ENCODE peak calls at places on chromosomes 1 and 21, in four cellular contexts. T, Z, A and J are unnamed samples.

GRCh38 chr21:44423312-44423821 is 31.9 kb upstream of the LRRC3 start:
- DNase-seq in T (no peak), Z (no peak), A (no peak), J (no peak)

GRCh38 chr1:200243042-200243437 is 166.8 kb downstream of the ZNF281 start:
- DNase-seq in T (peak), Z (no peak), A (peak), J (no peak)

GRCh38 chr1:156767879-156768608 is 709 bp downstream of the PRCC start:
- DNase-seq in T (no peak), Z (no peak), A (peak), J (no peak)

GRCh38 chr1:242004751-242005495 is 6.0 kb upstream of the MAP1LC3C start:
- DNase-seq in T (no peak), Z (no peak), A (peak), J (no peak)

GRCh38 chr1:201019321-201019977 is 4.1 kb downstream of the KIF21B start:
- DNase-seq in T (peak), Z (no peak), A (peak), J (no peak)

GRCh38 chr1:7229696-7230095 is 444.4 kb downstream of the CAMTA1 start:
- DNase-seq in T (peak), Z (no peak), A (peak), J (no peak)

GRCh38 chr1:20153000-20153418 is 13.9 kb downstream of the PLA2G2F start:
- DNase-seq in T (peak), Z (no peak), A (no peak), J (peak)

GRCh38 chr1:36321119-36321951 is 2.1 kb downstream of the EVA1B start:
- DNase-seq in T (peak), Z (peak), A (peak), J (peak)

GRCh38 chr1:2081326-2081885 is 31.2 kb downstream of the PRKCZ start:
- DNase-seq in T (no peak), Z (no peak), A (no peak), J (no peak)

GRCh38 chr1:19646366-19646765 is 2.3 kb downstream of the NBL1 start:
- DNase-seq in T (no peak), Z (no peak), A (no peak), J (no peak)

GRCh38 chr1:240435996-240436566 is 175.9 kb downstream of the GREM2 start:
- DNase-seq in T (no peak), Z (no peak), A (no peak), J (no peak)

GRCh38 chr1:27935721-27936120 is 921 bp downstream of the SMPDL3B start:
- DNase-seq in T (no peak), Z (no peak), A (no peak), J (no peak)

GRCh38 chr1:2583871-2584341 is 2.7 kb upstream of the PRXL2B start:
- DNase-seq in T (peak), Z (no peak), A (no peak), J (no peak)

GRCh38 chr1:143660354-143660941 is 311.3 kb downstream of the FAM72C start:
- DNase-seq in T (no peak), Z (no peak), A (no peak), J (no peak)
- TF ChIP-seq CTCF in T (no peak), Z (no peak), A (no peak), J (no peak)

DNA sequence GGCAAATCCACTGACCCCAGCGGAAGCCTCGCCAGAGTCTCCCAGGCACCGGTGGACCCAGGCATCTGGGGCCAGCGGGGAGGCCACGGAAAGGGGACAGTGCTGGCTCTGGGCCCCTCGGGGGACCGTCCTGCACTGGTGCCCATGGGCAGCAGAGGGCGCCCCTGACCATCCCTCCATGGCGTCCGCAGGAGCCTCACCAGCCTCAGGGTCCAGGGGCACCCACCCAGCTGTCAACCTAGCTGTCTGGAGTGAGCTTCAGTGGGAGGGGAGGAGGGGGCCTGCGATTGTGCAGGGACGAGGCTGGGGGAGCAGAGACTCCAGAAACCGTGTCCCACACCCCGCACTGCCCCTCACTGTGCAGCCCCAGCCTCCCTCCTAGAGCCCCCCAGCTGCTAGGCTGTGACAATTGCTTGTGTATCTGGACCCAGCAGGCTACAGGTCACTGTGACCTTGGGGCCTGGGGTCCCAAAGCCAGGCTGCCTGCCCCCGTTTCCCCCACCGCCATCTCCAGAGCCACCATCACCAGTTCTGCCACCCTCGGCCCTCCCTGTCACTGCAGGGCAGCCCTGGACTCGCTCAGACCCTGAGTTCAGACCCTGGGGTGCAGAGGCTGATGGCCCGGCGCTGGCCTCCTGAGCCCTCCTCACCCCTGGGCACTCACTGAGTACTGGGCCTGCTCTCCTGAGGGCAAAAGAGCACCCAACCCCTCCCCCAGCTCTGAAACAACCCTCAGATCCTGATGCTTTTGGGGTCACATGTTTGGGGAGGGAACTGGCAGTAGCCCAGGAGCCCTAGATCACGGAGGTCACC is 10.7 kb upstream of the COL6A1 start:
- DNase-seq in T (peak), Z (no peak), A (peak), J (peak)
- TF ChIP-seq CTCF in T (peak), Z (peak), A (peak), J (peak)

DNA sequence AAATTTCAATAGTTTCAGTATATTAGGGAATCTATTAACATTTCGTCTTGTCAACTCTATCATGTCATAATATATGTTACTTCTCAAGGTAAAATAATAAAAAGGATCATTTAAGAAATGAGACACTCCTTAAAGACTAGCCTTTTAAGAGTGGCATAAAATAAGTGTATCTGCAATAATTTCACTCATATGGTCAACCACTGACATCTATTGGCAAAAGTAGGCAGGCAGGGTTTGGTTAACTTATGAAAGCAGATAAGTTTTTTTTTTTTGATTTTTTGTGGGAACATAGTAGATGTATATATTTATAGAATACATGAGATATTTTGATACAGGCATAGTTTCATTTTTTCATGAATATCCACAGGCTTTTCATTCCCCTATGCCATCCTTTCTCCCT is 5.5 kb upstream of the RGS21 start:
- DNase-seq in T (peak), Z (peak), A (peak), J (no peak)
- TF ChIP-seq CTCF in T (peak), Z (peak), A (peak), J (no peak)

GRCh38 chr21:37117204-37117603 is 44.1 kb downstream of the TTC3 start:
- DNase-seq in T (no peak), Z (no peak), A (no peak), J (no peak)
- TF ChIP-seq CTCF in T (no peak), Z (no peak), A (no peak), J (no peak)

DNA sequence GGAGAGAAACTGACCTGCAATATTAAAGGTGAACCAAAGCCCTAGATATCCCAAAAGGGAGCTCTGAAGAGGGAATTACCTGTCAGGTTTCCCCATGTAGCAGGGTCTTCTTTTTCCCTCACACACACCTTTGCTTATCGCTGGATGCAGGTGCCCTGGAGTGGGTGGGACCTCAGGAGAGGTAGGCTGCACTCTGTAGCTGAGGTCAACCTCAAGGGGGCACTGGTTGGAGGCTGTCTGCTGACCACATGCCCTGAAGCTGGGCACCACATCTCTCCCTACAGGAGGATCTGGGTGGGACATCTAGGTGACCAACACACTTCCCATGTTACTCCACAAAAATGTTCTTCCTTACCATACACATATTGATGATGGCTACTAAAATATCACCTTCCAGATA is 298.7 kb upstream of the USP25 start:
- DNase-seq in T (no peak), Z (no peak), A (no peak), J (no peak)
- TF ChIP-seq CTCF in T (no peak), Z (no peak), A (no peak), J (no peak)

GRCh38 chr1:59564192-59564891 is 250.4 kb upstream of the HOOK1 start:
- DNase-seq in T (no peak), Z (no peak), A (peak), J (no peak)

GRCh38 chr1:59565611-59566410 is 248.9 kb upstream of the HOOK1 start:
- DNase-seq in T (peak), Z (peak), A (no peak), J (no peak)

GRCh38 chr1:59569198-59569597 is 245.6 kb upstream of the HOOK1 start:
- DNase-seq in T (no peak), Z (no peak), A (no peak), J (no peak)

GRCh38 chr1:59570524-59570923 is 244.2 kb upstream of the HOOK1 start:
- DNase-seq in T (peak), Z (no peak), A (no peak), J (no peak)

GRCh38 chr1:59568158-59568935 is 246.4 kb upstream of the HOOK1 start:
- DNase-seq in T (peak), Z (no peak), A (peak), J (no peak)
- TF ChIP-seq CTCF in T (peak), Z (peak), A (no peak), J (no peak)

GRCh38 chr1:26862781-26863676 is at the start of gene SFN:
- DNase-seq in T (no peak), Z (no peak), A (no peak), J (no peak)
- TF ChIP-seq CTCF in T (peak), Z (peak), A (no peak), J (peak)

DNA sequence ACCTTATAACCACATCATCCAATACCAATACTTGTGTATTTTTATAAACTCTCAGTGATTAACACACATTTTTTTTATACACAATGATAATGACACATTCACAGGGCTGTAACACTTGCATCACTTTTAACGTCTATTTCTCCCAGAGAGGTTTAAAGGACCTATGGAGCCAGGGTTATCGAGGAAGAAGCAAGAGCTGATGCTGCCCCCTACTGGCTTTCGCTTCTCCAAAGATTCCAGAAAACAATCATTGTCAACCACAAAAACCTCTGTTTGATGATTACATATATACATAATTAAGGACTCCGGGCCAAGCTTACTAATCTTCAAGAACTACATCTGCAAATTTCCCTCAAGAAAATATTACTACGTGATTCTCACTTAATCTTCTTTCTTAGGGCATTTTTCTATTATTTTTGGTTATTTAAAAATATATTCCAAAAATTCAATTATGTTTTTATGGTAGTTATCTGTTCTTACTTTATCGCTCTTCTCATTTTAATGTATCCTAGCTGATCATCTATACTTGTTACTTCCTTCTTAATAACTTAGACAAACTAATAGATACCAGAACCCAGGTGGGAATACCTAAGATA is 214.5 kb downstream of the VAV3 start:
- DNase-seq in T (peak), Z (peak), A (peak), J (peak)
- TF ChIP-seq CTCF in T (peak), Z (peak), A (peak), J (peak)

DNA sequence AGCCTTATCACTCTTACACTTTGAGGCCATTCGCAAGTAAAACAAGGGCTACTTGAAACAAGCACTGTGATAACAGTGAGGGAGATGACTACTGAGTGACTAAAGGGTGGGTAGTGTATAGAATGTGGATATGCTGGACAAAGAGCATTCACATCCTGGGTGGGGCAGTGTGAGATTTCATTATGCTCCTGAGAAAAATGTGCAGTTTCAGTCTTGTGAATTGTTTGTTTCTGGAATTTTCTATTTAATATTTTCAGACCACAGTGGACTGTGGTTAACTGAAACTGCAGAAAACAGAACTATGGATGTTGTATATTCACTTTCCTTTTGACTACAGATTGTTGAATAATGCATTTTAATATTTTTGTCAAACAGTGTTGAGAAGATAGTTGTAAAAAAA is 25.1 kb upstream of the B3GALT2 start:
- DNase-seq in T (peak), Z (peak), A (peak), J (no peak)
- TF ChIP-seq CTCF in T (no peak), Z (no peak), A (no peak), J (no peak)